ENCODE peak calls at places on chromosomes 13 and 19, in ten cellular contexts. W is right lobe of liver, G is AG10803, U is lower leg skin, B is neural progenitor cell, D is B cell, Y is astrocyte of the spinal cord, O is dorsolateral prefrontal cortex, A is brain microvascular endothelial cell, E is H9. P is an unnamed sample.

GRCh38 chr13:24135674-24136300 is 24.7 kb upstream of the SPATA13 start:
- DNase-seq in W (no peak), E (no peak), D (no peak), B (no peak), O (no peak), A (peak; percentile 32), Y (peak; percentile 74), G (peak; percentile 53), U (no peak), P (no peak)

GRCh38 chr19:13425151-13425550 is 81.1 kb downstream of the CACNA1A start:
- DNase-seq in B (no peak), D (no peak), U (no peak), W (no peak), E (no peak), Y (no peak), G (no peak), A (no peak), O (no peak), P (no peak)

GRCh38 chr19:6097911-6098310 is 12.4 kb downstream of the RFX2 start:
- DNase-seq in W (no peak), Y (no peak), G (no peak), B (no peak), E (no peak), U (no peak), D (no peak), A (no peak), O (no peak), P (no peak)

GRCh38 chr19:44303976-44304568 is 753 bp downstream of the ZNF235 start:
- DNase-seq in D (no peak), E (no peak), B (peak; percentile 60), W (no peak), G (peak; percentile 45), A (peak; percentile 27), U (no peak), Y (peak; percentile 55), O (no peak), P (peak; percentile 17)

GRCh38 chr13:76848596-76848995 is 37.6 kb downstream of the KCTD12 start:
- DNase-seq in E (no peak), A (no peak), U (peak; percentile 31), W (no peak), G (peak; percentile 80), D (no peak), O (no peak), Y (no peak), B (no peak), P (no peak)

GRCh38 chr13:36447501-36447900 is 15.2 kb downstream of the CCNA1 start:
- DNase-seq in O (no peak), U (no peak), Y (peak; percentile 65), A (no peak), B (no peak), D (no peak), G (peak; percentile 11), W (no peak), E (no peak), P (no peak)

GRCh38 chr19:6800991-6801396 is 28.5 kb downstream of the VAV1 start:
- DNase-seq in Y (peak; percentile 54), W (no peak), U (no peak), E (peak; percentile 30), O (no peak), D (no peak), B (no peak), G (peak; percentile 82), A (peak; percentile 71), P (no peak)

GRCh38 chr19:55620410-55620809 is 4.0 kb downstream of the ZNF784 start:
- DNase-seq in D (peak; percentile 15), A (no peak), Y (no peak), O (no peak), B (no peak), E (no peak), W (no peak), G (peak; percentile 78), U (no peak), P (no peak)

GRCh38 chr13:43908156-43909126 is 28.7 kb downstream of the LACC1 start:
- DNase-seq in G (peak; percentile 72), B (peak; percentile 58), U (no peak), W (no peak), D (no peak), A (peak; percentile 62), E (no peak), O (no peak), Y (peak; percentile 90), P (peak; percentile 29)

GRCh38 chr13:28492527-28493367 is 2.2 kb downstream of the FLT1 start:
- DNase-seq in D (no peak), Y (no peak), E (no peak), A (no peak), W (no peak), U (no peak), G (no peak), B (peak; percentile 46), O (no peak), P (peak; percentile 52)

GRCh38 chr19:3055741-3056453 is 6.4 kb downstream of the TLE5 start:
- DNase-seq in A (no peak), U (peak; percentile 56), D (no peak), W (no peak), E (peak; percentile 43), B (no peak), O (no peak), G (no peak), Y (no peak), P (no peak)

GRCh38 chr13:50299546-50300249 is 284.5 kb downstream of the KCNRG start:
- DNase-seq in E (no peak), B (no peak), W (no peak), A (peak; percentile 29), U (no peak), D (no peak), G (no peak), O (no peak), Y (peak; percentile 5), P (no peak)

GRCh38 chr19:41219924-41220567 is 1.0 kb downstream of the AXL start:
- DNase-seq in W (no peak), A (peak; percentile 41), B (peak; percentile 28), Y (peak; percentile 53), U (no peak), E (no peak), G (peak; percentile 76), O (no peak), D (no peak), P (no peak)

DNA sequence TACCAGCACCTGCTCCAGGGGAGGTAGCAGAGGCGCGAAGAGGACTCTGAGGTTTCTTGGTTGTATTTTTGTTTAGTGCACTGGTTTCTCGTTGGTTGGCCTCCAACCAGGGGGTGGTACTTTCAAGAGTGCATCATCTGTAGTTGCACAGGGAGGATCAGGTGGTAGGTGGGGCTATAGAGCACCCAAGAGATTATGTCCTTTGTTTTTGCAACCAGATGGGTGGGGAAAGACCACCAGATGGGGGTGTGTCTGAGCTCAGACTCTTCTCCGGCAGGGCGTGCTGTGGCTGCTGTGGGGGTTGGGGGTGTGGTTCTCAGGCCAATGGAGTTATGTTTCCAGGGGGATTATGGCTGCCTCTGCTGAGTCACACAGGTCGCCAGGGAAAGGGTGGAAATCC is 254.4 kb upstream of the KLF12 start:
- DNase-seq in Y (no peak), B (no peak), O (no peak), G (no peak), A (no peak), E (no peak), W (no peak), D (no peak), U (no peak), P (no peak)
- TF ChIP-seq CTCF in Y (no peak), B (no peak), O (no peak), G (no peak), A (no peak), E (no peak), W (no peak), D (no peak), U (no peak), P (no peak)

DNA sequence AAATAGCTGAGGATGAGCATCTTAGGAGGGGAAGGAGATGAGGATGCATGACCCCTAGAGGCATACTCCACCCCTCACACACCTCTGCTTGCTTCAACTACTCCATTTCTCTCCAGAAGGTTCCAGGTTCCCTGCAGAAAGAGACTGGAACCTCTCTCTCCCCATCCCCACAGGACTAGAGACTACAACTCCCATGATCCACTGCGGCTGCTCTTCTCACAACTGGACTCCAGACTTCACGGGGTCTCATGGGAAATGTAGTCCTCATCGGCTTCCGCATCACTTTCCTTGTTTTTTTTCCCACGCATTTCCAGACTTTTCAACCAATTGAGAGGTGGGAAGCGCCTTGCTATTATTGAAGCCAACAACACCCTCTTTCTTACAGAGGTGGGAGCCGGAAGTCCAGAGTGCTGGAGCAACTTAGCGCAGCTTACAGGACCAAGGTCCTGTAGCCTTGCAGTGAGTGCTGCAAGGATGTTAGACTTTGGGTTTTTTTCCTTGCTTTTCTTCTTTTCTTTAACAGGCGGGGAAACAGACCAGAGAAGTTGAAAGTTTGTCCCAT is 13.9 kb upstream of the CACNG6 start:
- DNase-seq in D (peak; percentile 72), G (peak; percentile 80), O (peak; percentile 82), W (peak; percentile 58), U (peak; percentile 82), A (peak; percentile 85), E (peak; percentile 92), B (peak; percentile 95), Y (peak; percentile 80), P (peak; percentile 41)
- TF ChIP-seq CTCF in D (no peak), G (no peak), O (no peak), W (no peak), U (no peak), A (no peak), E (no peak), B (no peak), Y (no peak), P (no peak)

DNA sequence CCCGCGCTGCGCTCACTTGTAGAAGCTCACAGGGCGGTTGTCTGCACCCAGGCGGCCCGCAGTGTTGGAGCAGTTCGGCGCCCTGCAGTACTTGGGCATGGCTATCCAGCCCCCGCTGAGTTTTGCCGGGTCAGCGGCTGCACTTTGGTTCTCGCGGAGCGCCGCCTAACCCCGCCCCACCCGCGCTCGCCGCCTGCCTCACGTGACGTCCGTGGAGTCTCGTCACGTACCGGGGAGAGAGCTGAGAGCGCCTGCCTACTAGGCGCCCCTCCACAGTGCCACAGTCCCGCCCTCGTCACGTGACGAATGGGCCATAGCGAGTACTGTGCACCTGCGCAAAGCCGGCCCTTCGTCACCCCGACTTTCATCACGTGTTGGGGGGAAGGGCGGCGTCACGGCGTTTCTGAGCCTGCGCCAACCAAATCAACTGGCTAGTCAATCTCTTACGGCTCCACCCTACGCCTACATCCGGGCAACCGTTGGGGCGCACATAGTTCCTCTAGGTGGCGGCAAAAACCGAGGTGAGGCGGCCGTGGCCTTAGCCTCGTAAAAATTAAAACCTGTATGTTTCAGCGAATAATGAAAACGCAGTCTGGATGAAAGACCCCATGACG is at the start of gene THAP8:
- DNase-seq in G (peak; percentile 99), O (peak; percentile 99), U (peak; percentile 100), W (peak; percentile 99), D (peak; percentile 98), E (peak; percentile 99), B (peak; percentile 99), A (peak; percentile 99), Y (peak; percentile 100), P (peak; percentile 96)
- TF ChIP-seq CTCF in G (peak; percentile 58), O (peak; percentile 24), U (no peak), W (peak; percentile 37), D (peak; percentile 72), E (peak; percentile 60), B (peak; percentile 46), A (peak; percentile 67), Y (peak; percentile 55), P (peak; percentile 41)

DNA sequence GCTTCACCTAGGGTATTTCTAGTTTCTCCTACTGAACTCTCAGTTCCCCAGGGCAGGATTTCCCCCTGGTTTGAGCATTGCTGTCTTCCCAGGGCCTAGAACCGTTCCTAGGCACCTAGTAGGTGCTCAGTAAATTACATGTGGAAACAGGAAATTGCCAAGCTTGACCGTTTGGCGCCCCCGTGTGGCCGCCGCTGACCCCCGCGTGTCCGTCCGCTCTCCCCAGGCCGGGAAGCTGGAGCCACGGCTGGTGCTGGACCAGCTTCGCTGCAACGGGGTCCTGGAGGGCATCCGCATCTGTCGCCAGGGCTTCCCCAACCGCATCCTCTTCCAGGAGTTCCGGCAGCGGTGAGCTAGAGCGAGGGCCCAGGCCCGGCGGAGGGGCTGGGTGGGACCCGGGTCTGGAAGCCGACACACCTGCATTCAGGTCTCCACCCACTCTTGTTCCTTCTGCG is 55.5 kb downstream of the MYH14 start:
- DNase-seq in B (peak; percentile 57), D (no peak), A (no peak), U (no peak), W (no peak), G (no peak), O (no peak), Y (no peak), E (peak; percentile 80), P (no peak)
- TF ChIP-seq CTCF in B (peak; percentile 81), D (peak; percentile 24), A (peak; percentile 41), U (no peak), W (peak; percentile 49), G (no peak), O (peak; percentile 38), Y (peak; percentile 31), E (peak; percentile 93), P (peak; percentile 57)